ENCODE peak calls at places on chromosomes 11 and 22, in six cellular contexts. S is stimulated activated CD4-positive, alpha-beta T cell treated with anti-CD3 and anti-CD28 coated beads, Interleukin-1b, Interleukin-23, amount 100 ng/mL, for 48 hours; Y is NCI-H460; N is left cardiac atrium; H is psoas muscle; A is GM12892. Z is an unnamed sample.

GRCh38 chr22:50146440-50147228 is 23.9 kb upstream of the PANX2 start:
- DNase-seq in S (no peak), Y (peak; percentile 58), N (peak; percentile 60), H (peak; percentile 64), A (no peak), Z (no peak)

GRCh38 chr11:132561937-132562336 is 970.4 kb downstream of the OPCML start:
- DNase-seq in S (no peak), Y (no peak), N (no peak), H (no peak), A (no peak), Z (no peak)

GRCh38 chr22:40408718-40409612 is 38.6 kb downstream of the SGSM3 start:
- DNase-seq in S (no peak), Y (no peak), N (no peak), H (no peak), A (no peak), Z (no peak)

GRCh38 chr11:72602250-72602904 is 71.8 kb downstream of the PDE2A start:
- DNase-seq in S (no peak), Y (no peak), N (no peak), H (no peak), A (no peak), Z (no peak)

GRCh38 chr11:122754553-122755322 is 83.6 kb upstream of the CRTAM start:
- DNase-seq in S (peak; percentile 26), Y (no peak), N (no peak), H (no peak), A (no peak), Z (peak; percentile 82)

GRCh38 chr22:25448435-25449051 is 115.9 kb upstream of the GRK3 start:
- DNase-seq in S (no peak), Y (no peak), N (peak; percentile 33), H (no peak), A (no peak), Z (peak; percentile 21)

GRCh38 chr22:50314455-50315288 is 7.2 kb upstream of the PLXNB2 start:
- DNase-seq in S (peak; percentile 73), Y (no peak), N (peak; percentile 54), H (peak; percentile 57), A (peak; percentile 90), Z (peak; percentile 93)

GRCh38 chr11:61505106-61505505 is 3.4 kb upstream of the LRRC10B start:
- DNase-seq in S (no peak), Y (no peak), N (no peak), H (no peak), A (no peak), Z (no peak)

GRCh38 chr11:48172818-48173609 is 43.6 kb upstream of the OR4B1 start:
- DNase-seq in S (peak; percentile 67), Y (peak; percentile 51), N (peak; percentile 57), H (peak; percentile 50), A (peak; percentile 54), Z (peak; percentile 60)

GRCh38 chr11:36948445-36949171 is 350.6 kb upstream of the RAG2 start:
- DNase-seq in S (no peak), Y (no peak), N (no peak), H (no peak), A (no peak), Z (no peak)

GRCh38 chr11:8814923-8815240 is 96.1 kb upstream of the AKIP1 start:
- DNase-seq in S (no peak), Y (no peak), N (no peak), H (no peak), A (no peak), Z (no peak)

GRCh38 chr11:118671254-118671653 is 8.2 kb downstream of the TREH start:
- DNase-seq in S (no peak), Y (no peak), N (no peak), H (no peak), A (no peak), Z (no peak)